ENCODE peak calls at places on chromosome 2, in five cellular contexts. X is IMR-90, L is uterus, S is lower leg skin, K is sigmoid colon. U is an unnamed sample.

GRCh38 chr2:120737802-120738516 is 2.3 kb downstream of the GLI2 start:
- DNase-seq in X (no peak), S (peak), K (no peak), L (no peak), U (peak)

GRCh38 chr2:241929551-241930490 is 60.3 kb downstream of the RTP5 start:
- DNase-seq in K (no peak), L (peak), S (peak), X (no peak), U (no peak)

GRCh38 chr2:233098615-233099014 is 38.5 kb downstream of the INPP5D start:
- DNase-seq in K (peak), S (no peak), L (no peak), X (peak), U (no peak)

GRCh38 chr2:28552045-28552823 is 56.4 kb downstream of the PLB1 start:
- DNase-seq in X (peak), S (peak), L (no peak), K (no peak), U (no peak)

GRCh38 chr2:175804130-175804529 is 197.9 kb downstream of the LNPK start:
- DNase-seq in S (no peak), X (no peak), K (no peak), L (no peak), U (no peak)

GRCh38 chr2:41881249-41881648 is 166.6 kb upstream of the PKDCC start:
- DNase-seq in L (peak), S (no peak), X (peak), K (no peak), U (no peak)

GRCh38 chr2:169073972-169074751 is 4.8 kb downstream of the DHRS9 start:
- DNase-seq in K (no peak), S (no peak), L (no peak), X (no peak), U (no peak)

GRCh38 chr2:101190753-101191516 is 39.8 kb upstream of the TBC1D8 start:
- DNase-seq in X (no peak), S (no peak), L (no peak), K (no peak), U (peak)

GRCh38 chr2:45699032-45699658 is 47.7 kb downstream of the PRKCE start:
- DNase-seq in K (no peak), S (no peak), X (peak), L (no peak), U (no peak)

GRCh38 chr2:164145093-164145987 is 409.5 kb upstream of the FIGN start:
- DNase-seq in S (no peak), L (no peak), X (peak), K (no peak), U (no peak)

DNA sequence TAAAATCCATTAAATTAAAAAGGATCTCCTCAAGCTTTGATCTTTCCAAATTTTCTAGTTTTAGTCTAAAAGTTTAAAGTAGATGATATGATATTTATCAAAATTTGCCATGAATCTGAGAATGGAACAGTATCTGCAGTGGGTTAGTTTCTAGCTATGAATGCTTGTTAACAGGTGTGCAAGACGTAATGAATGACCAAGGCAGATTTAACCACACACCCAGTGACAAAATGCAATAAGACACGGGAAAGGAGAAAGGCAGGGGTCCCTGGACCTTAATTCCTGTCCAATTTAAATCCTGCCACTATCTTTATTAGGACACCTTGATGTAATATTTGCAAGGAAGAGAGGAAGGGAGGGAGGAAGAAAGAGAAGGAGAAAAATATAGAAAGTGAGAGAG is 30.5 kb upstream of the PEX13 start:
- DNase-seq in S (no peak), L (no peak), X (no peak), K (no peak), U (no peak)
- TF ChIP-seq POLR2A in S (no peak), L (no peak), X (no peak), K (no peak), U (no peak)

GRCh38 chr2:64698668-64699444 is 45.1 kb upstream of the SERTAD2 start:
- DNase-seq in L (no peak), K (no peak), X (peak), S (no peak), U (no peak)
- TF ChIP-seq POLR2A in L (no peak), K (no peak), X (no peak), S (no peak), U (no peak)

GRCh38 chr2:27379383-27379839 is 1.1 kb downstream of the ZNF513 start:
- DNase-seq in L (no peak), K (no peak), S (no peak), X (no peak), U (no peak)

GRCh38 chr2:27381577-27382181 is 1.1 kb upstream of the ZNF513 start:
- DNase-seq in S (no peak), K (no peak), L (no peak), X (no peak), U (no peak)

GRCh38 chr2:27378809-27379290 is 1.7 kb downstream of the ZNF513 start:
- DNase-seq in S (no peak), X (no peak), K (no peak), L (no peak), U (no peak)

GRCh38 chr2:27380626-27381556 is at the start of gene ZNF513:
- DNase-seq in L (peak), X (peak), K (peak), S (peak), U (peak)

DNA sequence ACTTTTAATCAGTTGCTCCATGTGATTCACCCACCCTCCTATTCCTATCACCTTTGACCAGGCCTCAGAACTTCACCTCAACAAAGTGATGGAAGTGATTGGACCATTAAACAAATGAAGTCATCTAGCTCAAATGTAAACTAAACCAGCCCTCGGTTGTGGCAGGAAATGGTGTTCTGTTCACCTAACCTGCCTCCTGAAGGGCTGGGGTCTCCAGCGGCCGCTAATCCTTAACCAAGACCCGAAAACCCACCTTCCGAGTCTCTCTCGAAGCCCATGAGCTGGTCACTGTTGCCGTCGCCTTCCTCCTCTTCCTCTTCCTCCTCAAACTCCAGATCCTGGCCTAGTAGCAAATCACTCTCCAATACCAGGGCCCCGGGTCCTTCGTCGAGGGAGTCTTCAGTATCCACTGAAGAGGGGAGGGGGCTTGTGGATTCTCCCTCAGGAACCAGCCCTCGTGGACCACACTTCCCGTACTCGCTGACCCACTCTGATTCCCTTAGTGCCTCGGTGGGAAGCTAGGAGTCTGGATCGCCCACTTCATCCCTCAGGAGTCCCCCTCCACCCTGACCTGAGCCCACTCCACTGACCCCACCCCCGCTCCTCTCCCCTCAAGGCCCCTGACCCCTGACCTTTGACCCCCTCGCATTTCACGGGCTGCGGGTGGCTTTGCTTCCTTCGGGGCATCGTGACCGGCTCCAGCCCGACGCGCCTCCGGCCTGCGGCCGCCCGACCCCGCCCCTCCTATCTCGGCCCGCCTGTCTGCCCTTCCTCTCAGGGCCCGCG is 501 bp downstream of the ZNF513 start:
- DNase-seq in S (peak), X (peak), K (peak), L (peak), U (peak)
- TF ChIP-seq POLR2A in S (no peak), X (peak), K (no peak), L (no peak), U (no peak)

DNA sequence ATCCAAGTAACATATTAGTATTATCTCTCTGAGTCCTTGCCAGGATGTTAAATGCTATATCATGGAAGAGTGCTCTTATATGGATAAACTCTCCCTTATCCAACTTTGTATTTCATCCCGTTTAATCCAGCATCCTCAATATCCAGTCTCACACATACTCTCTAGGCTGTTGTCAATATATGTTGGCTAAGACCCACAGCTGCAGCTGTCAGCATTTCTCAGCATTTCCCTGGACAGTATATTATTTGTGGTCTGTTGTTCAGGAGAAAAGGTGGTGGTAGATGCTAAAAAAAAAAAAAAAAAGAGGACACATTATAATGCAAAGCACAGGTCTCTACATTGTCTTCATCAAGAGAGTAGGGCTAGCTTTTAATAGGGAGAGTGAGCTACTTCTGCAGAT is 1368.0 kb upstream of the ZEB2 start:
- DNase-seq in S (no peak), K (no peak), L (no peak), X (no peak), U (no peak)
- TF ChIP-seq POLR2A in S (no peak), K (no peak), L (no peak), X (no peak), U (no peak)

GRCh38 chr2:30927561-30928075 is 120.4 kb upstream of the CAPN13 start:
- DNase-seq in K (no peak), S (no peak), L (no peak), X (no peak), U (no peak)
- TF ChIP-seq POLR2A in K (no peak), S (no peak), L (no peak), X (no peak), U (no peak)

GRCh38 chr2:199851499-199851816 is 466 bp upstream of the FTCDNL1 start:
- DNase-seq in X (no peak), S (no peak), K (no peak), L (no peak), U (no peak)

GRCh38 chr2:199848323-199848722 is 2.7 kb downstream of the FTCDNL1 start:
- DNase-seq in S (no peak), L (no peak), K (no peak), X (no peak), U (no peak)

GRCh38 chr2:199851886-199852285 is 894 bp upstream of the FTCDNL1 start:
- DNase-seq in X (no peak), K (no peak), S (no peak), L (no peak), U (no peak)

GRCh38 chr2:199850250-199850717 is 708 bp downstream of the FTCDNL1 start:
- DNase-seq in X (no peak), S (no peak), L (no peak), K (no peak), U (no peak)

GRCh38 chr2:199850718-199851498 is at the start of gene FTCDNL1:
- DNase-seq in S (peak), L (peak), K (peak), X (peak), U (peak)
- TF ChIP-seq POLR2A in S (no peak), L (peak), K (no peak), X (no peak), U (peak)

GRCh38 chr2:124836415-124836814 is 811.3 kb downstream of the CNTNAP5 start:
- DNase-seq in K (no peak), L (no peak), S (no peak), X (peak), U (no peak)
- TF ChIP-seq POLR2A in K (no peak), L (no peak), S (no peak), X (no peak), U (no peak)

DNA sequence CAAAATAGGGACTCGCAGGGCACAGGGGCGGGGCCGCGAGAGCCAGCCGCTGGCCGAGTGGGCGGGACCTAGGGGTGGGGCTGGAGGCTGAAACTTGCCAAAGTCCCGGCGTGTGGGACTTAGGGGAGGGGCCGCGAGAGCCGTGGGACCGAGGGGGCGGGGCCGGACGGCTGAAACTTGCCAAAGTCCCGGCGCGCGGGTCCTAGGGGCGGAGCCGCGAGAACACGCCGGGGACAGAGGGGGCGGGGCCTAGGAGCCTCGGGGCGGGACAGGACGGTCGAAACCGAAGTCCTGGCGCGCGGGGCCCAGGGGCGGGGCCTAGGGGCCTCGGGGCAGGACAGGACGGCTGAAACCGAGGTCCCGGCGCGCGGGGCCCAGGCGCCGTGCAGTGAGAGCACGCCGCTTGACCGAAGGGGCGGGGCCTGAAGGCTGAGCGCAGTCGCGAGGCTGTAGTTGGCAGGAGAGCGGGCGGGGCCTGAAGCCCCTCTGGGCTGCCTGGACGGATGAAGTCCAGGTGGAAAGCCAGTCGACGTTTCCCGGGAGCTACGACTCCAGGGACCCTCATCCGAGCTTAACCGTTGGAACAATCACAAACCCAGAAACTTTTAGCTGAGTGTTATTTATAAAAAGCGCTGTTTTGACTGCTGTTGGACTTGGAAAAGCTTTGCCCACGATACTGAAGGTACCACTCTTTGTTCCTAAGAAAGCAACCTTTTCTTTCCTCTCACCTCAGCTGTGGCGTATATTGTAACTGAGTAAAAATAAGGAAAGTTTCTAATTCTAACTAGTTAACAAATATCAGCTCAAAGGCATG is 475 bp upstream of the BARD1 start:
- DNase-seq in L (peak), X (peak), K (peak), S (peak), U (peak)
- TF ChIP-seq POLR2A in L (peak), X (no peak), K (no peak), S (no peak), U (peak)

U was measured in upper lobe of left lung.